ENCODE peak calls at places on chromosomes 12 and 14, in seven cellular contexts. J is activated T-helper 1 cell treated with anti-CD3 and anti-CD28 coated beads, Interleukin-2, amount 50 U/mL, for 16 hours; A is HTR-8/SVneo; D is NCI-H510A treated with DMSO at 0.1 percent for 48 hours; Z is colonic mucosa; M is iPS-NIHi11; Y is NCI-H187 treated with DMSO at 0.1 percent for 48 hours. B is an unnamed sample.
A peak's percentile ranks its signal among the peaks of the same experiment; 100 is the strongest.

GRCh38 chr14:51398898-51399297 is 158.9 kb downstream of the TMX1 start:
- DNase-seq in J (no peak), A (no peak), D (no peak), Z (no peak), M (no peak), Y (no peak), B (no peak)

GRCh38 chr12:106629797-106630669 is 47.2 kb downstream of the RFX4 start:
- DNase-seq in J (no peak), A (peak; percentile 22), D (no peak), Z (no peak), M (no peak), Y (no peak), B (no peak)

GRCh38 chr12:88993655-88994054 is 358.6 kb downstream of the DUSP6 start:
- DNase-seq in J (no peak), A (peak; percentile 44), D (peak; percentile 65), Z (no peak), M (peak; percentile 26), Y (peak; percentile 59), B (no peak)

GRCh38 chr12:109497675-109498074 is 20.2 kb downstream of the UBE3B start:
- DNase-seq in J (no peak), A (peak; percentile 52), D (no peak), Z (no peak), M (no peak), Y (no peak), B (no peak)

GRCh38 chr12:48956279-48957140 is 777 bp downstream of the ARF3 start:
- DNase-seq in J (no peak), A (peak; percentile 93), D (peak; percentile 90), Z (peak; percentile 90), M (peak; percentile 94), Y (peak; percentile 87), B (no peak)

GRCh38 chr14:21107360-21107781 is 6.5 kb downstream of the TMEM253 start:
- DNase-seq in J (no peak), A (no peak), D (no peak), Z (peak; percentile 44), M (no peak), Y (no peak), B (no peak)

GRCh38 chr14:75562048-75562447 is 16.4 kb upstream of the FLVCR2 start:
- DNase-seq in J (no peak), A (no peak), D (no peak), Z (no peak), M (no peak), Y (no peak), B (no peak)

GRCh38 chr14:79404874-79405273 is 806.4 kb downstream of the DIO2 start:
- DNase-seq in J (no peak), A (no peak), D (no peak), Z (no peak), M (no peak), Y (no peak), B (no peak)

GRCh38 chr12:57452181-57452936 is 2.7 kb upstream of the INHBE start:
- DNase-seq in J (no peak), A (peak; percentile 36), D (no peak), Z (no peak), M (no peak), Y (no peak), B (no peak)

GRCh38 chr14:34347683-34348082 is 114.4 kb downstream of the SPTSSA start:
- DNase-seq in J (no peak), A (no peak), D (no peak), Z (no peak), M (no peak), Y (no peak), B (no peak)

B was measured in esophagus squamous epithelium.